ENCODE peak calls at places on chromosomes 2 and 18, in seven cellular contexts. M, K, E, Q, Y, I and G are unnamed samples.

GRCh38 chr18:78757014-78757413 is 222.6 kb upstream of the SALL3 start:
- DNase-seq in M (no peak), K (no peak), E (no peak), Q (no peak), Y (no peak), I (no peak), G (no peak)

GRCh38 chr2:104860141-104860790 is 6.4 kb downstream of the POU3F3 start:
- DNase-seq in M (no peak), K (no peak), E (no peak), Q (no peak), Y (no peak), I (no peak), G (no peak)

GRCh38 chr2:27549303-27549702 is 33.5 kb upstream of the ZNF512 start:
- DNase-seq in M (no peak), K (no peak), E (no peak), Q (no peak), Y (no peak), I (no peak), G (no peak)

GRCh38 chr2:187294043-187294442 is 154.0 kb downstream of the CALCRL start:
- DNase-seq in M (no peak), K (no peak), E (no peak), Q (no peak), Y (no peak), I (no peak), G (no peak)

GRCh38 chr2:100865819-100866462 is 46.0 kb downstream of the NPAS2 start:
- DNase-seq in M (peak), K (no peak), E (peak), Q (peak), Y (no peak), I (peak), G (no peak)

GRCh38 chr2:232628466-232629200 is 4.8 kb upstream of the EFHD1 start:
- DNase-seq in M (no peak), K (no peak), E (no peak), Q (no peak), Y (no peak), I (no peak), G (no peak)

GRCh38 chr2:86392873-86393272 is 48.3 kb upstream of the KDM3A start:
- DNase-seq in M (no peak), K (no peak), E (no peak), Q (no peak), Y (no peak), I (no peak), G (no peak)

GRCh38 chr2:129369437-129369836 is 610.0 kb upstream of the RAB6C start:
- DNase-seq in M (no peak), K (no peak), E (no peak), Q (no peak), Y (no peak), I (no peak), G (no peak)

GRCh38 chr2:120419955-120420354 is 74.0 kb downstream of the INHBB start:
- DNase-seq in M (no peak), K (no peak), E (no peak), Q (no peak), Y (no peak), I (no peak), G (no peak)

GRCh38 chr18:23547806-23548205 is 38.5 kb downstream of the NPC1 start:
- DNase-seq in M (peak), K (no peak), E (no peak), Q (peak), Y (no peak), I (no peak), G (no peak)

GRCh38 chr2:236176417-236176816 is 8.2 kb upstream of the GBX2 start:
- DNase-seq in M (no peak), K (no peak), E (no peak), Q (peak), Y (no peak), I (peak), G (no peak)

GRCh38 chr2:47056875-47057731 is 98.0 kb downstream of the STPG4 start:
- DNase-seq in M (no peak), K (no peak), E (no peak), Q (no peak), Y (peak), I (no peak), G (no peak)

GRCh38 chr2:99707592-99707991 is 217.8 kb upstream of the REV1 start:
- DNase-seq in M (no peak), K (peak), E (no peak), Q (peak), Y (no peak), I (no peak), G (no peak)

GRCh38 chr2:170818294-170819104 is 1.8 kb downstream of the GAD1 start:
- DNase-seq in M (no peak), K (no peak), E (no peak), Q (no peak), Y (no peak), I (no peak), G (no peak)

GRCh38 chr2:172098287-172098649 is 4.4 kb downstream of the DLX2 start:
- DNase-seq in M (no peak), K (no peak), E (no peak), Q (no peak), Y (no peak), I (no peak), G (no peak)

GRCh38 chr18:6591491-6591890 is 138.0 kb upstream of the ARHGAP28 start:
- DNase-seq in M (no peak), K (no peak), E (no peak), Q (peak), Y (no peak), I (no peak), G (no peak)

GRCh38 chr2:124959582-124959981 is 934.5 kb downstream of the CNTNAP5 start:
- DNase-seq in M (no peak), K (no peak), E (no peak), Q (no peak), Y (no peak), I (no peak), G (no peak)

GRCh38 chr2:50751255-50752069 is 280.5 kb downstream of the NRXN1 start:
- DNase-seq in M (peak), K (no peak), E (no peak), Q (peak), Y (no peak), I (no peak), G (no peak)

GRCh38 chr2:234690569-234691225 is 193.8 kb upstream of the ARL4C start:
- DNase-seq in M (no peak), K (no peak), E (no peak), Q (no peak), Y (no peak), I (no peak), G (no peak)

GRCh38 chr18:6623278-6623677 is 106.2 kb upstream of the ARHGAP28 start:
- DNase-seq in M (no peak), K (no peak), E (no peak), Q (no peak), Y (no peak), I (no peak), G (no peak)

GRCh38 chr2:42767899-42768705 is 4.2 kb upstream of the OXER1 start:
- DNase-seq in M (no peak), K (no peak), E (no peak), Q (no peak), Y (no peak), I (no peak), G (no peak)

GRCh38 chr2:101175991-101176390 is 24.8 kb upstream of the TBC1D8 start:
- DNase-seq in M (peak), K (no peak), E (no peak), Q (peak), Y (no peak), I (no peak), G (no peak)

GRCh38 chr2:121993682-121994081 is 238.2 kb downstream of the TSN start:
- DNase-seq in M (no peak), K (no peak), E (no peak), Q (no peak), Y (no peak), I (no peak), G (no peak)

GRCh38 chr2:73034661-73035374 is 36.7 kb downstream of the SFXN5 start:
- DNase-seq in M (no peak), K (no peak), E (no peak), Q (no peak), Y (no peak), I (no peak), G (no peak)

GRCh38 chr2:54404270-54404669 is 51.9 kb upstream of the SPTBN1 start:
- DNase-seq in M (no peak), K (no peak), E (no peak), Q (peak), Y (no peak), I (no peak), G (no peak)

GRCh38 chr2:163345795-163346573 is 389.8 kb downstream of the FIGN start:
- DNase-seq in M (peak), K (no peak), E (no peak), Q (peak), Y (no peak), I (peak), G (no peak)

GRCh38 chr2:223459328-223459939 is 142.7 kb downstream of the SCG2 start:
- DNase-seq in M (no peak), K (no peak), E (no peak), Q (peak), Y (no peak), I (peak), G (no peak)

GRCh38 chr2:20633794-20634259 is 17.1 kb downstream of the HS1BP3 start:
- DNase-seq in M (no peak), K (no peak), E (no peak), Q (no peak), Y (peak), I (no peak), G (no peak)

GRCh38 chr2:46003912-46004473 is 293.2 kb upstream of the EPAS1 start:
- DNase-seq in M (peak), K (peak), E (no peak), Q (no peak), Y (no peak), I (no peak), G (no peak)

GRCh38 chr2:231548752-231549151 is 18.5 kb upstream of the NMUR1 start:
- DNase-seq in M (no peak), K (no peak), E (no peak), Q (no peak), Y (no peak), I (no peak), G (no peak)

GRCh38 chr2:26059542-26059941 is 25.7 kb downstream of the RAB10 start:
- DNase-seq in M (no peak), K (no peak), E (no peak), Q (peak), Y (no peak), I (no peak), G (no peak)

GRCh38 chr2:107595749-107596148 is 230.9 kb upstream of the RGPD4 start:
- DNase-seq in M (peak), K (peak), E (peak), Q (peak), Y (no peak), I (no peak), G (no peak)

GRCh38 chr18:77067315-77068061 is 65.1 kb downstream of the MBP start:
- DNase-seq in M (peak), K (peak), E (no peak), Q (peak), Y (peak), I (no peak), G (peak)

GRCh38 chr2:169047253-169048250 is 16.4 kb upstream of the ABCB11 start:
- DNase-seq in M (no peak), K (no peak), E (no peak), Q (no peak), Y (no peak), I (no peak), G (no peak)

GRCh38 chr2:49585921-49586320 is 431.6 kb upstream of the FSHR start:
- DNase-seq in M (no peak), K (no peak), E (no peak), Q (no peak), Y (no peak), I (no peak), G (no peak)

GRCh38 chr2:129918604-129919003 is 60.9 kb upstream of the RAB6C start:
- DNase-seq in M (no peak), K (no peak), E (no peak), Q (no peak), Y (no peak), I (no peak), G (no peak)

GRCh38 chr2:11667194-11667593 is 2.8 kb downstream of the NTSR2 start:
- DNase-seq in M (no peak), K (no peak), E (no peak), Q (no peak), Y (no peak), I (no peak), G (no peak)